ENCODE peak calls at places on chromosomes 7 and 10, in four cellular contexts. K is stimulated activated CD4-positive, alpha-beta T cell treated with anti-CD3 and anti-CD28 coated beads, Interleukin-2, amount 100 ng/mL, for 24 hours; Z is Calu3; L is COR-L47. V is an unnamed sample.

GRCh38 chr10:108358912-108359311 is 1194.4 kb upstream of the SORCS1 start:
- DNase-seq in L (no peak), Z (peak), K (no peak), V (no peak)

GRCh38 chr7:106185719-106186118 is 73.6 kb upstream of the SYPL1 start:
- DNase-seq in K (no peak), L (no peak), Z (no peak), V (no peak)

GRCh38 chr7:154911862-154912261 is 91.1 kb downstream of the PAXIP1 start:
- DNase-seq in L (no peak), K (no peak), Z (no peak), V (no peak)

GRCh38 chr10:17523917-17524316 is 69.5 kb upstream of the ST8SIA6 start:
- DNase-seq in L (no peak), Z (peak), K (no peak), V (no peak)

GRCh38 chr7:142637240-142637639 is 112.0 kb upstream of the PRSS1 start:
- DNase-seq in K (no peak), L (no peak), Z (no peak), V (no peak)

GRCh38 chr7:16889305-16889704 is 7.5 kb upstream of the AGR3 start:
- DNase-seq in Z (no peak), K (no peak), L (no peak), V (no peak)

GRCh38 chr7:100466830-100467605 is 3.0 kb upstream of the SPACDR start:
- DNase-seq in L (no peak), Z (no peak), K (no peak), V (no peak)

GRCh38 chr7:635227-635626 is 91.3 kb upstream of the DNAAF5 start:
- DNase-seq in Z (no peak), K (no peak), L (no peak), V (no peak)

GRCh38 chr10:68105820-68106219 is 3.5 kb upstream of the MYPN start:
- DNase-seq in L (no peak), K (no peak), Z (no peak), V (no peak)

GRCh38 chr7:115005942-115006341 is 84.0 kb downstream of the MDFIC start:
- DNase-seq in Z (peak), L (no peak), K (no peak), V (no peak)

GRCh38 chr10:124342136-124342820 is 76.4 kb downstream of the OAT start:
- DNase-seq in L (no peak), Z (no peak), K (no peak), V (no peak)